ENCODE peak calls at places on chromosomes 1 and 21, in four cellular contexts. J is A549, Q is progenitor cell of endocrine pancreas, L is breast epithelium. B is an unnamed sample.

GRCh38 chr1:150567341-150567716 is 12.1 kb downstream of the MCL1 start:
- DNase-seq in J (no peak), Q (no peak), L (peak; percentile 25), B (no peak)

GRCh38 chr1:8423702-8424538 is 106.0 kb downstream of the SLC45A1 start:
- DNase-seq in J (peak; percentile 57), Q (peak; percentile 59), L (no peak), B (peak; percentile 88)

GRCh38 chr1:213014642-213015041 is 1.0 kb downstream of the ANGEL2 start:
- DNase-seq in J (peak; percentile 10), Q (no peak), L (no peak), B (no peak)

GRCh38 chr21:42616366-42617340 is 36.8 kb upstream of the PDE9A start:
- DNase-seq in J (no peak), Q (no peak), L (no peak), B (no peak)

GRCh38 chr1:52365091-52365745 is 787 bp downstream of the CC2D1B start:
- DNase-seq in J (peak; percentile 60), Q (no peak), L (peak; percentile 49), B (peak; percentile 29)

GRCh38 chr1:145960468-145961108 is 2.8 kb upstream of the LIX1L start:
- DNase-seq in J (peak; percentile 67), Q (peak; percentile 57), L (peak; percentile 55), B (peak; percentile 89)

GRCh38 chr1:209743145-209743482 is 12.7 kb upstream of the TRAF3IP3 start:
- DNase-seq in J (no peak), Q (no peak), L (no peak), B (no peak)

GRCh38 chr21:37032877-37033471 is 26.5 kb downstream of the RIPPLY3 start:
- DNase-seq in J (peak; percentile 30), Q (no peak), L (no peak), B (no peak)

GRCh38 chr1:61337981-61338848 is 255.9 kb downstream of the NFIA start:
- DNase-seq in J (peak; percentile 81), Q (peak; percentile 36), L (peak; percentile 80), B (peak; percentile 28)

GRCh38 chr1:54069792-54070548 is 16.6 kb downstream of the TCEANC2 start:
- DNase-seq in J (peak; percentile 45), Q (no peak), L (no peak), B (no peak)

GRCh38 chr1:107750364-107750959 is 214.5 kb downstream of the VAV3 start:
- DNase-seq in J (peak; percentile 64), Q (peak; percentile 52), L (peak; percentile 31), B (peak; percentile 76)

GRCh38 chr1:154186177-154186576 is 5.7 kb downstream of the TPM3 start:
- DNase-seq in J (peak; percentile 68), Q (peak; percentile 48), L (peak; percentile 27), B (peak; percentile 68)

GRCh38 chr1:67604778-67605177 is 80.2 kb upstream of the GADD45A start:
- DNase-seq in J (no peak), Q (no peak), L (no peak), B (no peak)

GRCh38 chr1:158330390-158330789 is 941 bp downstream of the CD1B start:
- DNase-seq in J (no peak), Q (no peak), L (no peak), B (no peak)

GRCh38 chr1:67801903-67802302 is 31.4 kb downstream of the GNG12 start:
- DNase-seq in J (no peak), Q (no peak), L (no peak), B (no peak)

GRCh38 chr1:93328809-93329477 is 16.8 kb upstream of the DR1 start:
- DNase-seq in J (no peak), Q (no peak), L (no peak), B (no peak)

GRCh38 chr1:12435639-12436344 is 182.2 kb downstream of the DHRS3 start:
- DNase-seq in J (no peak), Q (no peak), L (no peak), B (no peak)

GRCh38 chr1:156342556-156342955 is 4.2 kb downstream of the TSACC start:
- DNase-seq in J (no peak), Q (no peak), L (no peak), B (no peak)

GRCh38 chr1:179023946-179024345 is 1.7 kb upstream of the FAM20B start:
- DNase-seq in J (no peak), Q (no peak), L (no peak), B (no peak)

GRCh38 chr1:160945079-160945478 is 9.5 kb downstream of the ITLN2 start:
- DNase-seq in J (no peak), Q (no peak), L (no peak), B (no peak)

DNA sequence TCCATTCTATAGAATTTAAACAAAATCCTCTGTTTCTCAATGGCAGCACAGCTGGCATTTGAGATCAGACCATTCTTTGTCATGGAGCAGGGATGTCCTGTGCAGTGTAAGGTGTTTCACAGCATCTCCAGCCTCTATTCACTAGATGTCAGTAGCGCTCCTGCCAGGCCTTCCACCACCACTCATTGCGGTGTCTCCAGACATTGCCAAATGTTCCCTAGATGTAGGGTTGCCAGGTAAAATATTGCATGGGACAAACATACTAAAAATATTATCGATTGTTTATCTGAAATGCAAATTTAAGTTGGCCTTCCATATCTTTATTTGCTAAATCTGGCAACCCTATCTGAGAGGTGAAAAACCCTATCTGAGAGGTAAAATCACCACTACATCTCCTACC is 11.7 kb downstream of the ITLN2 start:
- DNase-seq in J (peak; percentile 51), Q (no peak), L (no peak), B (no peak)
- TF ChIP-seq CTCF in J (peak; percentile 56), Q (peak; percentile 19), L (no peak), B (no peak)

DNA sequence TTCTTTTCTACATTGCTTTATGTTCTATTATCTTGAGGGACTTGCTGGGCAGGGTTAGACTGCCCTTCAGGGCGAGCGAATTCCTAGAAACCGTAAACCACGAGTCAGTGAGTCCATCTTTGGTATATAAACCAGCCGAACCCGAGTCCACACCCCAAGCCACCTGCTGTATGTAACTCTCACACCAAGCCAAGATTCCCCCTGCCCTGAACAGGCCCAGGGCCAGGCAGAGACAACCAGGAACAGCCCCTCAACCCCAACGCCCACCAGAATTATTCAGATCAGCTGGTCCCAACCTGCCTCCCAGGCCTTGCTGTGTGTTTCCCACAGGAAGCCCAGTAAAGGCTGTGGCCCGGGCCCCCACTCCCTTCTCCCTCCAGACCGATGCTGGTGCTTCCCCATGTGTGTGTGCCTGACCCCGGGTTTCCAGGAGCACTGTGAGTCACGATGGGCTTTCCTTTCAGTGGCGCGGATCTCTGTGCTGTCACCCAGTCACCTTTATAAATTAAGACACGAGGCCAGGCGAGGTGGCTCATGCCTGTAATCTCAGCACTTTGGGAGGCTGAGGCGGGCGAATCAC is 17.1 kb downstream of the KIF17 start:
- DNase-seq in J (no peak), Q (no peak), L (no peak), B (no peak)
- TF ChIP-seq CTCF in J (no peak), Q (no peak), L (no peak), B (no peak)

GRCh38 chr1:166676981-166677380 is 162.3 kb upstream of the POGK start:
- DNase-seq in J (no peak), Q (no peak), L (no peak), B (no peak)
- TF ChIP-seq CTCF in J (no peak), Q (peak; percentile 12), L (no peak), B (no peak)

GRCh38 chr1:40593449-40594186 is 62.2 kb downstream of the ZNF684 start:
- DNase-seq in J (no peak), Q (no peak), L (no peak), B (no peak)

GRCh38 chr1:40595623-40596022 is 64.2 kb downstream of the ZNF684 start:
- DNase-seq in J (no peak), Q (no peak), L (no peak), B (no peak)

GRCh38 chr1:40594187-40594531 is 62.7 kb downstream of the ZNF684 start:
- DNase-seq in J (no peak), Q (no peak), L (no peak), B (no peak)

GRCh38 chr1:40592107-40592773 is 60.8 kb downstream of the ZNF684 start:
- DNase-seq in J (peak; percentile 50), Q (no peak), L (peak; percentile 75), B (no peak)
- TF ChIP-seq CTCF in J (peak; percentile 36), Q (peak; percentile 43), L (no peak), B (peak; percentile 13)

GRCh38 chr1:182720465-182720864 is 36.1 kb upstream of the RGS8 start:
- DNase-seq in J (peak; percentile 5), Q (no peak), L (no peak), B (no peak)
- TF ChIP-seq CTCF in J (no peak), Q (peak; percentile 64), L (no peak), B (peak; percentile 8)

DNA sequence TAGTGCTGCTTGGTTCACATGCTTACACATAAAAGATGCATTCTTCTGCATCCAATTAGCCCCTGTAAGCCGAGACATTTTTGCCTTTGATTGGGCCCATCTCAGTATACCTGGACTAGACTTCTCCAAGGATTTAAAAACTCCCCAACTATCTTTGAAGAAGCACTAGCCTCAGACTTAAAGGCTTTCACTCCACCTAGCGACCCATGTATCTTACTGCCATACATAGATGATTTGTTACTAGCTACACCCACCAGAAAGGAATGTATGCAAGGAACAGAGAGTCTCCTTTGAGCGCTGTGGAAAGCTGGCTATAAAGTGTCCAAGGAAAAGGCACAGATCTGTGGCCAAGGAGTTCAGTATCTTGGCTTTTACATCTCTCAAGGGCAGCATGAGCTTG is 91.7 kb downstream of the LIPI start:
- DNase-seq in J (peak; percentile 30), Q (no peak), L (no peak), B (no peak)
- TF ChIP-seq CTCF in J (no peak), Q (no peak), L (no peak), B (no peak)

DNA sequence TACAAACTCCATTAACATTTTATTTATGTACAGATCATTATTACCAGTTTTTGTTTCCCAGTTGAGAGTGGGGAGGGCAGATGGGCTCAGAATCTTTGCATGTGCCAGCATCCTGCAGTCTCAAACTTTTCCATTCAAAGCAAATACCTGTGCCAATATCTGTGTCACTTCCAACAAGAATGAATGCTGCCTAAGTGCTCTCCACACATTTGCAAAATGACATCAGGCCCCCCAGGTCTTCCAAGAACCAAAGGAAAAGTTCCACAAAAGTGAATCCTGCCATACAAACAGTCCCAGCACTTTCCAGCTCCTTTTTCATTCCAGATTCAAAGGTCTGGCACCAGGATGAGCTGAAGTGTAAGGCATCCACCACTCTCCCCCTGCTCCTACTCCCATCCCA is 1.7 kb upstream of the TIE1 start:
- DNase-seq in J (no peak), Q (no peak), L (no peak), B (no peak)
- TF ChIP-seq CTCF in J (no peak), Q (no peak), L (no peak), B (no peak)

GRCh38 chr1:222171005-222171404 is 376.9 kb downstream of the HHIPL2 start:
- DNase-seq in J (peak; percentile 40), Q (no peak), L (no peak), B (no peak)
- TF ChIP-seq CTCF in J (peak; percentile 40), Q (peak; percentile 62), L (no peak), B (peak; percentile 51)

DNA sequence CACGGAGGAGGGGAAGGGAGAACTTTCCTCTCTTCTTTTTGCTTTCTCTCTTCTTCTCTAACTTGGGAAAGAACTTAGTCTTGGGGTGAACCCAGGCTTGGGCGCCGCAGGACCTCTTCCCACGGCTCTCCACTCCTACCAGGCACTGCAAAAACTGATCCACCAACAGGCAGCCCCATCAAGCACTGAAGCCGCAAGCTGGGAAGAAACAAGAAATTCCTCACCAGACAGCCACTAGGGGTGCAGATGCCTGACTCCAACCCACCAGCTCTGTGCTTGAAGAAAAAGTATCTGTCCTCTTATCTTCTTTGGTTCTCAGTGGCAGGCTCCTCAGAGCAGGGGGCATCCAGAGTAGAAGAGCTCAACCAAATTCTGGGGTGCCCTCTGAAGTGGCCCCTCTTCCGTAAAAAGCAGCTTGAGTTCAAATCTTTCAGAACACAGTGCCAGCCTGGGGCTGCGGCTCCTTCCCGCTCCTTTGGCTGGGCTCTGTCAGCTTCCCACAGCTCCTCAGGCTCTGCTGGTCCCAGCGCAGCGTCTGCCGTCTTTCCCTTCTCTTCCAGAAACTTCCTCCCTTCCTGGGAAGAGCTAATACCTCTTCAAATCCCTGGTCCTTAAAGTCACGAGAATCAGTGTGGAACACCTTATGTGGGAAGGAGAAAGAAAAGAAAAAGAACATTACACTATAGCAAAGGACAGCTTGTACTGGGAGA is 2.4 kb downstream of the SLC41A1 start:
- DNase-seq in J (peak; percentile 17), Q (no peak), L (no peak), B (no peak)
- TF ChIP-seq CTCF in J (peak; percentile 7), Q (peak; percentile 43), L (no peak), B (no peak)

B was measured in nephron progenitor cell.